ENCODE peak calls at places on chromosomes 11 and 22, in five cellular contexts. B is PC-3, W is OCI-LY7, C is mammary epithelial cell, T is A549. L is an unnamed sample.
A peak's percentile ranks its signal among the peaks of the same experiment; 100 is the strongest.

GRCh38 chr22:46079093-46079860 is 71.0 kb upstream of the PPARA start:
- DNase-seq in B (no peak), W (no peak), C (peak; percentile 46), T (no peak), L (no peak)

GRCh38 chr22:40534379-40535188 is 101.9 kb downstream of the MRTFA start:
- DNase-seq in B (peak; percentile 39), W (no peak), C (peak; percentile 52), T (no peak), L (peak; percentile 25)

GRCh38 chr22:24424001-24424900 is 3.1 kb upstream of the ADORA2A start:
- DNase-seq in B (no peak), W (peak; percentile 64), C (no peak), T (no peak), L (no peak)

GRCh38 chr22:19149047-19149883 is 827 bp downstream of the GSC2 start:
- DNase-seq in B (no peak), W (no peak), C (peak; percentile 42), T (no peak), L (no peak)

GRCh38 chr11:35584321-35584720 is 33.9 kb upstream of the FJX1 start:
- DNase-seq in B (peak; percentile 77), W (no peak), C (peak; percentile 76), T (no peak), L (no peak)

GRCh38 chr11:69039501-69039900 is 9.2 kb upstream of the TPCN2 start:
- DNase-seq in B (no peak), W (no peak), C (no peak), T (no peak), L (no peak)

GRCh38 chr11:75508051-75508561 is 17.6 kb downstream of the GDPD5 start:
- DNase-seq in B (no peak), W (peak; percentile 74), C (no peak), T (no peak), L (no peak)

GRCh38 chr11:2100361-2101170 is 38.6 kb downstream of the IGF2 start:
- DNase-seq in B (no peak), W (no peak), C (no peak), T (no peak), L (no peak)

GRCh38 chr11:30316237-30316636 is 6.7 kb upstream of the ARL14EP start:
- DNase-seq in B (no peak), W (no peak), C (no peak), T (no peak), L (no peak)

GRCh38 chr11:117786099-117786870 is 10.7 kb downstream of the DSCAML1 start:
- DNase-seq in B (peak; percentile 30), W (no peak), C (peak; percentile 1), T (peak; percentile 36), L (no peak)

GRCh38 chr22:17057959-17058814 is 26.6 kb upstream of the IL17RA start:
- DNase-seq in B (peak; percentile 71), W (peak; percentile 58), C (peak; percentile 52), T (peak; percentile 37), L (peak; percentile 64)

GRCh38 chr11:104609297-104609696 is 289.0 kb downstream of the CASP12 start:
- DNase-seq in B (peak; percentile 75), W (peak; percentile 41), C (peak; percentile 27), T (peak; percentile 5), L (peak; percentile 52)

GRCh38 chr22:19057999-19058491 is 64.2 kb downstream of the DGCR2 start:
- DNase-seq in B (no peak), W (no peak), C (no peak), T (no peak), L (no peak)

GRCh38 chr11:128328955-128329551 is 258.3 kb downstream of the ETS1 start:
- DNase-seq in B (no peak), W (no peak), C (no peak), T (no peak), L (no peak)

GRCh38 chr11:106917973-106918372 is 100.3 kb downstream of the GUCY1A2 start:
- DNase-seq in B (peak; percentile 65), W (peak; percentile 17), C (no peak), T (no peak), L (peak; percentile 58)

GRCh38 chr11:42170601-42171000 is 711.1 kb upstream of the LRRC4C start:
- DNase-seq in B (no peak), W (no peak), C (no peak), T (no peak), L (no peak)

GRCh38 chr11:79894111-79894510 is 453.3 kb upstream of the TENM4 start:
- DNase-seq in B (no peak), W (no peak), C (no peak), T (no peak), L (no peak)

GRCh38 chr11:50267851-50268250 is 235.2 kb downstream of the OR4C45 start:
- DNase-seq in B (no peak), W (no peak), C (no peak), T (no peak), L (no peak)

GRCh38 chr11:20156280-20156875 is 3.9 kb downstream of the DBX1 start:
- DNase-seq in B (no peak), W (no peak), C (no peak), T (no peak), L (no peak)

GRCh38 chr11:12678092-12678491 is 3.9 kb downstream of the TEAD1 start:
- DNase-seq in B (no peak), W (no peak), C (no peak), T (no peak), L (no peak)

GRCh38 chr22:47115921-47116320 is 353.5 kb downstream of the TBC1D22A start:
- DNase-seq in B (no peak), W (no peak), C (no peak), T (no peak), L (no peak)

GRCh38 chr11:126890561-126890960 is 110.0 kb downstream of the KIRREL3 start:
- DNase-seq in B (no peak), W (no peak), C (no peak), T (no peak), L (no peak)

GRCh38 chr11:48040830-48041444 is 60.6 kb downstream of the PTPRJ start:
- DNase-seq in B (no peak), W (no peak), C (no peak), T (no peak), L (no peak)

GRCh38 chr22:43090130-43090789 is 1.1 kb upstream of the TTLL1 start:
- DNase-seq in B (peak; percentile 84), W (peak; percentile 87), C (peak; percentile 89), T (peak; percentile 82), L (peak; percentile 61)

GRCh38 chr11:73426184-73426845 is 50.1 kb downstream of the RELT start:
- DNase-seq in B (no peak), W (no peak), C (no peak), T (no peak), L (no peak)

GRCh38 chr22:25764270-25765015 is 22.5 kb downstream of the MYO18B start:
- DNase-seq in B (no peak), W (no peak), C (no peak), T (no peak), L (no peak)

GRCh38 chr11:65651589-65652510 is 10.9 kb downstream of the RELA start:
- DNase-seq in B (peak; percentile 85), W (no peak), C (peak; percentile 73), T (no peak), L (no peak)

GRCh38 chr11:44192015-44192380 is 96.5 kb downstream of the EXT2 start:
- DNase-seq in B (no peak), W (no peak), C (peak; percentile 20), T (no peak), L (no peak)

GRCh38 chr22:43092085-43092484 is 2.9 kb upstream of the TTLL1 start:
- DNase-seq in B (no peak), W (no peak), C (no peak), T (no peak), L (no peak)

GRCh38 chr11:42552786-42553185 is 759.0 kb upstream of the API5 start:
- DNase-seq in B (no peak), W (no peak), C (peak; percentile 39), T (no peak), L (no peak)

GRCh38 chr22:26681395-26681821 is 24.0 kb downstream of the MIAT start:
- DNase-seq in B (no peak), W (no peak), C (no peak), T (no peak), L (no peak)

GRCh38 chr22:41380993-41381328 is 781 bp upstream of the TEF start:
- DNase-seq in B (peak; percentile 57), W (no peak), C (peak; percentile 79), T (peak; percentile 37), L (no peak)

GRCh38 chr11:101863361-101863760 is 51.4 kb upstream of the CEP126 start:
- DNase-seq in B (peak; percentile 82), W (no peak), C (no peak), T (no peak), L (no peak)

GRCh38 chr11:74412733-74413359 is 14.6 kb upstream of the PGM2L1 start:
- DNase-seq in B (no peak), W (no peak), C (peak; percentile 45), T (no peak), L (no peak)

GRCh38 chr11:94315664-94316063 is 11.3 kb downstream of the IZUMO1R start:
- DNase-seq in B (peak; percentile 23), W (no peak), C (peak; percentile 2), T (no peak), L (no peak)

GRCh38 chr22:33018232-33018864 is 39.8 kb downstream of the SYN3 start:
- DNase-seq in B (peak; percentile 46), W (peak; percentile 71), C (no peak), T (peak; percentile 22), L (peak; percentile 56)

GRCh38 chr11:69603978-69604524 is 36.9 kb upstream of the CCND1 start:
- DNase-seq in B (no peak), W (no peak), C (no peak), T (no peak), L (no peak)

GRCh38 chr22:30949934-30950660 is 18.5 kb downstream of the MORC2 start:
- DNase-seq in B (no peak), W (no peak), C (peak; percentile 17), T (no peak), L (no peak)
- TF ChIP-seq CTCF in B (no peak), W (peak; percentile 23), C (no peak), T (no peak), L (peak; percentile 27)

GRCh38 chr11:28834877-28835276 is 726.7 kb downstream of the METTL15 start:
- DNase-seq in B (peak; percentile 84), W (no peak), C (peak; percentile 61), T (no peak), L (no peak)
- H3K4me1 ChIP-seq in B (peaks cover 62% of the 10 kb centered on the region), W (no peaks in the 10 kb centered on the region), C (peaks cover 46% of the 10 kb centered on the region), T (peaks cover 45% of the 10 kb centered on the region), L (no peaks in the 10 kb centered on the region)

GRCh38 chr11:34191592-34191991 is 86.2 kb downstream of the NAT10 start:
- DNase-seq in B (no peak), W (no peak), C (no peak), T (no peak), L (no peak)

GRCh38 chr11:34188181-34188580 is 82.8 kb downstream of the NAT10 start:
- DNase-seq in B (no peak), W (no peak), C (no peak), T (no peak), L (no peak)

GRCh38 chr11:34192481-34193401 is 87.3 kb downstream of the NAT10 start:
- DNase-seq in B (peak; percentile 91), W (no peak), C (peak; percentile 98), T (peak; percentile 78), L (no peak)

GRCh38 chr11:34189191-34189590 is 83.8 kb downstream of the NAT10 start:
- DNase-seq in B (no peak), W (no peak), C (no peak), T (no peak), L (no peak)

GRCh38 chr11:34190192-34191139 is 85.0 kb downstream of the NAT10 start:
- DNase-seq in B (no peak), W (peak; percentile 45), C (no peak), T (no peak), L (no peak)
- H3K4me2 ChIP-seq in B (no peak overlapping the region), W (peak overlapping the region; percentile 47), C (no peak overlapping the region), T (no peak overlapping the region), L (no peak overlapping the region)

GRCh38 chr22:23353004-23353403 is 172.7 kb downstream of the BCR start:
- DNase-seq in B (no peak), W (no peak), C (no peak), T (no peak), L (no peak)
- TF ChIP-seq CTCF in B (no peak), W (no peak), C (no peak), T (no peak), L (no peak)

L was measured in DND-41.